ENCODE peak calls at places on chromosome 4, in eight cellular contexts. L, G, W, A, P, N, S and H are unnamed samples.

GRCh38 chr4:161287678-161288352 is 876.0 kb downstream of the FSTL5 start:
- DNase-seq in S (no peak), A (no peak), W (no peak), P (no peak), L (no peak), N (no peak), G (no peak), H (no peak)

GRCh38 chr4:11367371-11367770 is 61.3 kb downstream of the HS3ST1 start:
- DNase-seq in A (peak; percentile 54), G (no peak), P (no peak), W (peak; percentile 79), L (no peak), N (peak; percentile 63), S (no peak), H (peak; percentile 47)

GRCh38 chr4:81965911-81966310 is 407.9 kb downstream of the HNRNPD start:
- DNase-seq in P (no peak), W (no peak), A (no peak), N (no peak), G (no peak), S (no peak), L (no peak), H (no peak)

GRCh38 chr4:186563761-186564160 is 8.4 kb upstream of the MTNR1A start:
- DNase-seq in A (no peak), L (no peak), G (no peak), W (no peak), S (no peak), N (no peak), P (no peak), H (no peak)

GRCh38 chr4:99447079-99447478 is 11.9 kb upstream of the ADH7 start:
- DNase-seq in L (no peak), W (no peak), A (no peak), G (peak; percentile 7), S (no peak), N (no peak), P (no peak), H (no peak)

GRCh38 chr4:1510931-1511330 is 104.7 kb upstream of the NKX1-1 start:
- DNase-seq in G (no peak), S (no peak), L (peak; percentile 32), N (no peak), P (no peak), W (no peak), A (no peak), H (no peak)

GRCh38 chr4:130183796-130184195 is 1087.8 kb downstream of the C4orf33 start:
- DNase-seq in L (no peak), W (no peak), G (no peak), A (no peak), P (no peak), S (no peak), N (no peak), H (no peak)

GRCh38 chr4:1855334-1856070 is 454 bp downstream of the LETM1 start:
- DNase-seq in A (no peak), W (no peak), G (no peak), N (peak; percentile 54), L (peak; percentile 60), S (no peak), P (no peak), H (no peak)

GRCh38 chr4:127852661-127853060 is 28.0 kb upstream of the PLK4 start:
- DNase-seq in G (no peak), S (no peak), P (no peak), L (no peak), W (no peak), A (no peak), N (no peak), H (no peak)

GRCh38 chr4:151643564-151643963 is 117.2 kb downstream of the GATB start:
- DNase-seq in P (no peak), A (no peak), W (no peak), N (no peak), G (no peak), L (no peak), S (no peak), H (no peak)

GRCh38 chr4:139682309-139683210 is 16.9 kb downstream of the MGST2 start:
- DNase-seq in A (peak; percentile 13), L (no peak), W (no peak), G (no peak), N (no peak), S (no peak), P (no peak), H (no peak)

GRCh38 chr4:6198278-6198677 is 2.1 kb downstream of the JAKMIP1 start:
- DNase-seq in W (peak; percentile 11), L (no peak), P (no peak), A (no peak), G (no peak), N (peak; percentile 46), S (no peak), H (no peak)

GRCh38 chr4:8817813-8818062 is 53.9 kb downstream of the HMX1 start:
- DNase-seq in L (peak; percentile 43), W (peak; percentile 16), S (no peak), P (no peak), A (no peak), N (peak; percentile 19), G (no peak), H (no peak)

GRCh38 chr4:22607382-22607781 is 85.4 kb upstream of the GBA3 start:
- DNase-seq in S (peak; percentile 18), G (peak; percentile 23), W (peak; percentile 30), N (peak; percentile 59), A (no peak), P (peak; percentile 35), L (no peak), H (peak; percentile 17)

GRCh38 chr4:57639566-57640328 is 529.6 kb upstream of the IGFBP7 start:
- DNase-seq in N (no peak), L (no peak), S (no peak), A (no peak), G (no peak), P (no peak), W (no peak), H (no peak)
- H3K4me3 ChIP-seq in N (no peak overlapping the region), L (no peak overlapping the region), S (no peak overlapping the region), A (no peak overlapping the region), G (no peak overlapping the region), P (no peak overlapping the region), W (no peak overlapping the region), H (no peak overlapping the region)

GRCh38 chr4:3250956-3251690 is 2.2 kb downstream of the MSANTD1 start:
- DNase-seq in A (no peak), G (no peak), P (no peak), N (no peak), S (no peak), W (peak; percentile 9), L (peak; percentile 69), H (no peak)

GRCh38 chr4:3248811-3249661 is at the start of gene MSANTD1:
- DNase-seq in S (peak; percentile 40), L (no peak), A (no peak), W (no peak), P (no peak), N (no peak), G (peak; percentile 13), H (no peak)

GRCh38 chr4:3248178-3248480 is 830 bp upstream of the MSANTD1 start:
- DNase-seq in L (no peak), S (no peak), G (no peak), N (no peak), P (no peak), W (no peak), A (no peak), H (no peak)

GRCh38 chr4:3250438-3250955 is 1.5 kb downstream of the MSANTD1 start:
- DNase-seq in N (no peak), W (no peak), L (peak; percentile 79), P (peak; percentile 41), G (no peak), S (no peak), A (no peak), H (no peak)

DNA sequence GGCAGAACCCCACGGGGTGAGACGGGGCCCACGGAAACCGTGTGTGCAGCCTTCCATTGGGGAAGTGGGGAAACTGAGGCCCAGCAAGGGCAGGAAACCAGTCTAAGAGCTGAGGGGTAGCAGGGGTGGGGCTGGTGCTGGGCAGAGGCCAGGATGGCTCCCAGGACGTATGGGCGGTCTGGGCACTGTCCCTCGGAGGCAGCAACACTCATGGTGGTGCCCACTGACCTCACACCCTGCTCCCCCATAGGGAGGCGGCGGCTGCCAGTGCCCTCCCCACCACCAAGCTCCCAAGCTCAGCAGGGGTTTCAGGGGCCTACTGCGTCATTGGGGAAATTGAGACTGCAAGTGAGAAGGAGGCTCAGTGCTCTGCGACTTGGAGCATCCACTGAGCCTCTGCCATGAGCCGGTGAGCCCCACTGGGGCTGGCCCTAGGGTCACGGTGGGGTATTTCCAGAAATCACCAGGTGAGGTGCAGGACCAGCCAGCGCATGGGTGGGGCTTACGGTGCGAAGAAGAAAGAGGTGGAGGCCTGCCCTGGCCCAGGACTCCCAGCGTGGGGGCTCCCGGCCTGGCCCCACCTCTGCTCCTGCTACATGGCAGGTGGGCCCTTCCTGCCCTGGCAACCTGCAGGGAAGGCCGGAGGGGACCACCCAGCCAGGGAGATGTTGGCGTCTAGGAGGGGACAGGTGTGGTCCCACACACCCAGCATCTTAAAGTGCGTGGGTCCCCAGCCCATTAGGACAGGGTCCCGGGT is 900 bp downstream of the MSANTD1 start:
- DNase-seq in N (no peak), P (no peak), L (peak; percentile 42), A (no peak), G (no peak), S (no peak), W (no peak), H (no peak)
- H3K4me3 ChIP-seq in N (no peak overlapping the region), P (peak overlapping the region; percentile 76), L (no peak overlapping the region), A (no peak overlapping the region), G (no peak overlapping the region), S (no peak overlapping the region), W (no peak overlapping the region), H (no peak overlapping the region)

GRCh38 chr4:39568805-39569204 is 41.6 kb upstream of the UGDH start:
- DNase-seq in P (no peak), W (no peak), N (no peak), L (no peak), G (no peak), S (no peak), A (no peak), H (peak; percentile 84)
- H3K4me3 ChIP-seq in P (no peak overlapping the region), W (no peak overlapping the region), N (no peak overlapping the region), L (no peak overlapping the region), G (no peak overlapping the region), S (no peak overlapping the region), A (no peak overlapping the region), H (peak overlapping the region; percentile 14)

GRCh38 chr4:148426643-148427042 is 15.6 kb downstream of the NR3C2 start:
- DNase-seq in L (no peak), N (no peak), S (no peak), W (no peak), A (no peak), P (no peak), G (no peak), H (no peak)
- H3K4me3 ChIP-seq in L (no peak overlapping the region), N (no peak overlapping the region), S (no peak overlapping the region), W (no peak overlapping the region), A (no peak overlapping the region), P (no peak overlapping the region), G (no peak overlapping the region), H (no peak overlapping the region)